ENCODE peak calls at places on chromosomes 11 and 22, in nine cellular contexts. Q is cardiac fibroblast, N is fibroblast of lung, F is left lung, G is tibial nerve, W is brain microvascular endothelial cell, V is body of pancreas, X is cardiac muscle cell, C is HAP-1. I is an unnamed sample.

GRCh38 chr11:74642912-74643311 is 50.5 kb downstream of the POLD3 start:
- DNase-seq in Q (no peak), N (no peak), F (no peak), G (no peak), W (no peak), V (no peak), X (no peak), C (no peak), I (no peak)

GRCh38 chr11:96227244-96227643 is 115.8 kb downstream of the MAML2 start:
- DNase-seq in Q (no peak), N (peak), F (no peak), G (no peak), W (no peak), V (no peak), X (no peak), C (no peak), I (no peak)

GRCh38 chr11:72676874-72677341 is 2.7 kb upstream of the PDE2A start:
- DNase-seq in Q (peak), N (peak), F (peak), G (peak), W (peak), V (peak), X (peak), C (peak), I (no peak)

GRCh38 chr11:114262681-114263509 is 33.3 kb upstream of the NNMT start:
- DNase-seq in Q (peak), N (peak), F (no peak), G (no peak), W (peak), V (peak), X (peak), C (peak), I (no peak)

GRCh38 chr22:38655532-38656255 is 498 bp downstream of the FAM227A start:
- DNase-seq in Q (peak), N (peak), F (no peak), G (no peak), W (peak), V (no peak), X (no peak), C (no peak), I (no peak)

GRCh38 chr11:29272019-29272654 is 744.7 kb downstream of the KCNA4 start:
- DNase-seq in Q (peak), N (peak), F (no peak), G (no peak), W (peak), V (no peak), X (no peak), C (no peak), I (no peak)

GRCh38 chr11:26297179-26297970 is 34.6 kb upstream of the ANO3 start:
- DNase-seq in Q (peak), N (peak), F (no peak), G (peak), W (peak), V (peak), X (peak), C (peak), I (peak)

GRCh38 chr22:24992946-24993345 is 40.4 kb downstream of the KIAA1671 start:
- DNase-seq in Q (no peak), N (no peak), F (no peak), G (no peak), W (no peak), V (no peak), X (no peak), C (no peak), I (no peak)

GRCh38 chr11:58654079-58654907 is 31.8 kb downstream of the CNTF start:
- DNase-seq in Q (peak), N (peak), F (peak), G (peak), W (peak), V (peak), X (peak), C (peak), I (no peak)

GRCh38 chr11:119671561-119672015 is 57.4 kb downstream of the NECTIN1 start:
- DNase-seq in Q (peak), N (peak), F (peak), G (no peak), W (peak), V (no peak), X (no peak), C (no peak), I (no peak)

GRCh38 chr22:44667829-44668189 is 34.2 kb upstream of the PRR5 start:
- DNase-seq in Q (no peak), N (no peak), F (no peak), G (no peak), W (no peak), V (no peak), X (no peak), C (no peak), I (no peak)

GRCh38 chr22:44666207-44666585 is 35.8 kb upstream of the PRR5 start:
- DNase-seq in Q (no peak), N (peak), F (no peak), G (no peak), W (no peak), V (no peak), X (no peak), C (no peak), I (no peak)

GRCh38 chr22:44668886-44669724 is 32.9 kb upstream of the PRR5 start:
- DNase-seq in Q (no peak), N (no peak), F (no peak), G (no peak), W (no peak), V (no peak), X (no peak), C (no peak), I (no peak)

GRCh38 chr22:44668190-44668885 is 33.7 kb upstream of the PRR5 start:
- DNase-seq in Q (no peak), N (no peak), F (peak), G (no peak), W (no peak), V (no peak), X (peak), C (no peak), I (no peak)

DNA sequence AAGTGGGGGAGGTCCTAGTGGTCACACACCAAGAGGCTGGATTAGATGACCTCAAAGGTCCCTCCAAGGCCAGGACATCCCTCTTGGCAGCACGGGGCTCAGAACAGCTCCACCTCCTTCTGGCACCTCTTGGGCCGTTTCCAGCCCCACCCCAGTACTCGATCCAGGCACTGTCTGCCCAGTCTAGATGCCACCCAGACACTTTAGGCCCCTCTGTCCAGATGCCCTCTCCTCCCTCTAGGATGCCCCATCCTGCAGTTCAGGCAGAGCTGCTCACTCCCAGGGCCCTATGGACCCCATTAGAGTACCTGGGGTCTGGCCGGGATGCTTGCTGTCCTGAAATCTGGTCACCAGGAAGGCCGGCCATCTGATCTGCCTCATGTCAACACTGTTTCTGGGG is 34.7 kb upstream of the PRR5 start:
- DNase-seq in Q (no peak), N (no peak), F (no peak), G (no peak), W (no peak), V (no peak), X (no peak), C (no peak), I (no peak)
- H3K4me3 ChIP-seq in Q (no peak), N (no peak), F (no peak), G (no peak), W (no peak), V (no peak), X (no peak), C (no peak), I (no peak)

DNA sequence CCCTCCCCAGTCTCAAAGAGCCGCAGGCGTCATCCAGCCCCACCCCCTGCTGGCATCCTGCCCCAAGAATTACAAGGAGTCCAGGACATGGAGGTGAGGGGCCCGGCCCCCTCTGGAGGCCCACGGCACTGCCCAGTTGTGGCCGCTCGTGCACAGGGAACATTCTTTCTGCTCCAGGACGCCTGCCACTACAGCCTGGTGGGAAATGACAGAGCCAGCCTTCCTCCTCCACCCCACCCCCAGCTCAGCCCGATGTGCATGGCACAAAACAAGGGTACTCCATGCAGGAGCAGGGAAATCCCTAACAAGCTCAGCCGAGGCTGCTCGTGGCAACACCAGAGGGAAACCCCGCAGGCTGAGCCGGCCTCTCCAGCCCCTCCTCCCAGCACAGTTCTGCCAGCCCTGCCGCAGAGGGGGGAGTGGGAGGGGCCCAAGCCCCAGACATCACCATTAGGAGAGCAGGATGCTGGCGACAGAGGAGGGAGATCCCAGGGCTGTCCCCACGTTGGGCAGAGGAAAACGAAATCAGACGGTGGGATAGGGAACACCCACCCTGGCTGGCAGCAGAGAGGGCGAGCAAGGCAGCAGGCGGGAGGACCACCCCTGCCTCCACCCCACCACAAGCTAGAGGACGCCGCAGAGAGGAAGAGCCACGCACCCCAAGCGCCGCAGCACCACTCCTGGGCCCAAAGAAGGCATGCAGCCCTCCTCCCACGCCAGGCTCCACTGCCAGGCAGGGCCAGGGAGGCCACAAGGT is 10.0 kb downstream of the IGSF9B start:
- DNase-seq in Q (peak), N (no peak), F (peak), G (no peak), W (no peak), V (no peak), X (no peak), C (no peak), I (no peak)
- H3K4me3 ChIP-seq in Q (no peak), N (no peak), F (no peak), G (no peak), W (no peak), V (no peak), X (no peak), C (no peak), I (no peak)

GRCh38 chr11:9090488-9091043 is 833 bp downstream of the SCUBE2 start:
- DNase-seq in Q (no peak), N (no peak), F (no peak), G (no peak), W (no peak), V (no peak), X (no peak), C (no peak), I (no peak)
- H3K4me3 ChIP-seq in Q (peak), N (peak), F (peak), G (peak), W (peak), V (peak), X (peak), C (peak), I (peak)

DNA sequence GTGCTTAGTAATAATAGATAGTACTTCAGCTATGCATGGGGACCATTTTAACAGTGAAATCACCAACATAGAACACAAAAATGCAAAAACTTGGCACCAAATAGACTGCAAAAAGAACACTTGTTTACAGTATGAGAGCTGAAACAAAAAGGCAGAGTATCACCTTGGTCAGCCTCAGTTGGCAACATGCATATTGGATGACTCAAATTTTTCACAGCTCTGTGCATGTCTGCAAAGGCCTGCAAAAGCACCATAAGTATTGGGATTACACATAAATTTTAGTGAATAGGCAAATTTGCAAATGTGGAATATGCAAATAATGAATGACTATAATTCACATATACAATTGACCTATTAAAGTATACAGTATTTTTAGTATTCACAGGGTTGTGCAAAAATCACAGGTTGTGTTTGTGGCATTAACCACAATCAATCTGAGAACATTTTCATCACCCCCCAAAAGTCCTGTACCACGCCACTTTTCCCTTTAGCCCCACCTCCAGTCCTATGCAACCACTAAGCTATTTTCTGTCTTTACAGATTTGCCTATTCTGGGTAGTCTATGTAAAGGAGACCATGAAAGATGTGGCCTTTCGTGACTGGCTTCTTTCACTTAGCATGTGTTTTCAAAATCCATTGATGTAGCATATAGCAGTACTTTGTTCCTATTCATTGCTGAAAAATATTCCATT is 47.2 kb downstream of the CCDC15 start:
- DNase-seq in Q (no peak), N (no peak), F (no peak), G (no peak), W (no peak), V (no peak), X (no peak), C (no peak), I (no peak)
- H3K4me3 ChIP-seq in Q (no peak), N (no peak), F (no peak), G (no peak), W (no peak), V (no peak), X (no peak), C (no peak), I (no peak)

GRCh38 chr22:45007247-45007945 is 2.4 kb downstream of the PHF21B start:
- DNase-seq in Q (peak), N (peak), F (peak), G (no peak), W (peak), V (no peak), X (peak), C (peak), I (no peak)

GRCh38 chr22:45007946-45008852 is 1.6 kb downstream of the PHF21B start:
- DNase-seq in Q (no peak), N (peak), F (peak), G (no peak), W (no peak), V (no peak), X (peak), C (peak), I (no peak)

GRCh38 chr22:45010532-45010900 is 711 bp upstream of the PHF21B start:
- DNase-seq in Q (no peak), N (no peak), F (peak), G (no peak), W (no peak), V (no peak), X (no peak), C (no peak), I (no peak)

GRCh38 chr22:45009881-45010531 is at the start of gene PHF21B:
- DNase-seq in Q (peak), N (peak), F (peak), G (no peak), W (no peak), V (peak), X (peak), C (peak), I (no peak)

GRCh38 chr22:45008853-45009751 is 703 bp downstream of the PHF21B start:
- DNase-seq in Q (peak), N (no peak), F (peak), G (no peak), W (no peak), V (no peak), X (peak), C (peak), I (no peak)
- H3K4me3 ChIP-seq in Q (no peak), N (no peak), F (no peak), G (peak), W (no peak), V (no peak), X (peak), C (peak), I (peak)

GRCh38 chr22:29208502-29208862 is 2.8 kb downstream of the EMID1 start:
- DNase-seq in Q (no peak), N (no peak), F (peak), G (no peak), W (no peak), V (no peak), X (no peak), C (no peak), I (no peak)

GRCh38 chr22:29207231-29207550 is 1.5 kb downstream of the EMID1 start:
- DNase-seq in Q (no peak), N (no peak), F (no peak), G (no peak), W (no peak), V (no peak), X (no peak), C (no peak), I (no peak)

GRCh38 chr22:29208879-29209623 is 3.4 kb downstream of the EMID1 start:
- DNase-seq in Q (no peak), N (no peak), F (peak), G (no peak), W (no peak), V (peak), X (no peak), C (no peak), I (no peak)

GRCh38 chr22:29206372-29207230 is 905 bp downstream of the EMID1 start:
- DNase-seq in Q (no peak), N (no peak), F (no peak), G (no peak), W (no peak), V (no peak), X (no peak), C (no peak), I (no peak)

GRCh38 chr22:29207562-29208501 is 2.1 kb downstream of the EMID1 start:
- DNase-seq in Q (no peak), N (no peak), F (peak), G (no peak), W (no peak), V (no peak), X (no peak), C (no peak), I (no peak)
- H3K4me3 ChIP-seq in Q (no peak), N (no peak), F (no peak), G (no peak), W (no peak), V (no peak), X (no peak), C (no peak), I (no peak)

GRCh38 chr11:17722000-17722643 is 2.8 kb downstream of the MYOD1 start:
- DNase-seq in Q (peak), N (peak), F (no peak), G (no peak), W (no peak), V (no peak), X (no peak), C (no peak), I (no peak)

GRCh38 chr11:17721242-17721999 is 2.0 kb downstream of the MYOD1 start:
- DNase-seq in Q (no peak), N (no peak), F (no peak), G (no peak), W (no peak), V (no peak), X (no peak), C (no peak), I (no peak)

GRCh38 chr11:17724020-17724908 is 4.9 kb downstream of the MYOD1 start:
- DNase-seq in Q (no peak), N (no peak), F (no peak), G (no peak), W (no peak), V (no peak), X (no peak), C (no peak), I (no peak)

GRCh38 chr11:17720796-17721171 is 1.4 kb downstream of the MYOD1 start:
- DNase-seq in Q (no peak), N (no peak), F (no peak), G (no peak), W (no peak), V (no peak), X (peak), C (no peak), I (no peak)

GRCh38 chr11:17725174-17725573 is 5.8 kb downstream of the MYOD1 start:
- DNase-seq in Q (no peak), N (no peak), F (no peak), G (no peak), W (no peak), V (no peak), X (no peak), C (no peak), I (no peak)
- H3K4me3 ChIP-seq in Q (no peak), N (no peak), F (no peak), G (no peak), W (no peak), V (no peak), X (no peak), C (no peak), I (no peak)

DNA sequence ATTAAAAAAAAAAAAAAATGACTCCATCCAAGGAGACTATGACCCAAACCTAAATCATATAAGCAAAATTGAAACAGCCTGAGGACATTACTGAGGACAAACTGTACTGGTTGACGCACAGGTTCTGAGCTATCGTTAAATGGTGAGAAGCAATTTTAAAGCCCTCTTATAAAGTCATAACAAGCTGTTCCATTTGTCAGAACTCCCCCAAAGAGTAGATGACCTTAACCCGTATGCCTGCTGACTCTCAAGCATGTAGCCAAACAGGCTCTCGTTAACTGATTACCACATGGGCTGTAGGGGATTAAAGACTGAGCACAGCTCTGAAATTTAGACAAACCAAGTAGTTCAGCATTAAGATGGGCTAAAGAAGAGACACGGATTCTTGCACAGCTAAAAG is 2.2 kb downstream of the CRYAB start:
- DNase-seq in Q (no peak), N (no peak), F (no peak), G (no peak), W (no peak), V (no peak), X (no peak), C (no peak), I (no peak)
- H3K4me3 ChIP-seq in Q (no peak), N (no peak), F (no peak), G (peak), W (no peak), V (no peak), X (no peak), C (no peak), I (no peak)

I was measured in AG04449.